ENCODE peak calls at places on chromosomes 6 and 20, in six cellular contexts. One of them, this sample, is unnamed. For H3K4me1, the result is how much of the 10 kb centered on the place peaks cover.

GRCh38 chr20:24696396-24696795 is 227.0 kb downstream of the SYNDIG1 start:
- DNase-seq in psoas muscle: no peak
- DNase-seq in sigmoid colon: peak
- DNase-seq in endothelial cell of umbilical vein: no peak
- DNase-seq in lower lobe of right lung: no peak
- DNase-seq in body of pancreas: no peak
- DNase-seq in this sample: no peak

GRCh38 chr6:44094403-44095242 is 32.6 kb downstream of the MRPL14 start:
- DNase-seq in psoas muscle: no peak
- DNase-seq in sigmoid colon: no peak
- DNase-seq in endothelial cell of umbilical vein: no peak
- DNase-seq in lower lobe of right lung: no peak
- DNase-seq in body of pancreas: peak
- DNase-seq in this sample: peak

GRCh38 chr6:82363368-82364086 is at the start of gene TPBG:
- DNase-seq in psoas muscle: peak
- DNase-seq in sigmoid colon: peak
- DNase-seq in endothelial cell of umbilical vein: peak
- DNase-seq in lower lobe of right lung: peak
- DNase-seq in body of pancreas: peak
- DNase-seq in this sample: peak

GRCh38 chr6:72968704-72969103 is 256.6 kb downstream of the KHDC1L start:
- DNase-seq in psoas muscle: no peak
- DNase-seq in sigmoid colon: no peak
- DNase-seq in endothelial cell of umbilical vein: peak
- DNase-seq in lower lobe of right lung: no peak
- DNase-seq in body of pancreas: no peak
- DNase-seq in this sample: no peak

GRCh38 chr6:74268821-74269600 is 573.0 kb downstream of the CD109 start:
- DNase-seq in psoas muscle: no peak
- DNase-seq in sigmoid colon: no peak
- DNase-seq in endothelial cell of umbilical vein: no peak
- DNase-seq in lower lobe of right lung: no peak
- DNase-seq in body of pancreas: no peak
- DNase-seq in this sample: no peak

GRCh38 chr6:111701146-111701545 is 95.5 kb upstream of the TRAF3IP2 start:
- DNase-seq in psoas muscle: no peak
- DNase-seq in sigmoid colon: no peak
- DNase-seq in endothelial cell of umbilical vein: no peak
- DNase-seq in lower lobe of right lung: no peak
- DNase-seq in body of pancreas: no peak
- DNase-seq in this sample: no peak

GRCh38 chr20:35947489-35947888 is 6.8 kb downstream of the SCAND1 start:
- DNase-seq in psoas muscle: no peak
- DNase-seq in sigmoid colon: no peak
- DNase-seq in endothelial cell of umbilical vein: peak
- DNase-seq in lower lobe of right lung: no peak
- DNase-seq in body of pancreas: peak
- DNase-seq in this sample: peak

GRCh38 chr20:13312300-13312699 is 91.2 kb downstream of the ISM1 start:
- DNase-seq in psoas muscle: no peak
- DNase-seq in sigmoid colon: no peak
- DNase-seq in endothelial cell of umbilical vein: no peak
- DNase-seq in lower lobe of right lung: no peak
- DNase-seq in body of pancreas: no peak
- DNase-seq in this sample: no peak

GRCh38 chr6:127907960-127908640 is 7.2 kb upstream of the THEMIS start:
- DNase-seq in psoas muscle: no peak
- DNase-seq in sigmoid colon: no peak
- DNase-seq in endothelial cell of umbilical vein: no peak
- DNase-seq in lower lobe of right lung: no peak
- DNase-seq in body of pancreas: no peak
- DNase-seq in this sample: no peak

GRCh38 chr6:56335733-56336132 is 88.4 kb upstream of the COL21A1 start:
- DNase-seq in psoas muscle: no peak
- DNase-seq in sigmoid colon: no peak
- DNase-seq in endothelial cell of umbilical vein: peak
- DNase-seq in lower lobe of right lung: no peak
- DNase-seq in body of pancreas: no peak
- DNase-seq in this sample: peak

GRCh38 chr6:26420607-26421235 is 18.6 kb downstream of the BTN3A1 start:
- DNase-seq in psoas muscle: no peak
- DNase-seq in sigmoid colon: no peak
- DNase-seq in endothelial cell of umbilical vein: peak
- DNase-seq in lower lobe of right lung: no peak
- DNase-seq in body of pancreas: no peak
- DNase-seq in this sample: no peak

GRCh38 chr6:157861814-157862213 is 38.8 kb downstream of the SNX9 start:
- DNase-seq in psoas muscle: no peak
- DNase-seq in sigmoid colon: no peak
- DNase-seq in endothelial cell of umbilical vein: peak
- DNase-seq in lower lobe of right lung: no peak
- DNase-seq in body of pancreas: no peak
- DNase-seq in this sample: peak

GRCh38 chr6:57432162-57432561 is 114.7 kb downstream of the PRIM2 start:
- DNase-seq in psoas muscle: no peak
- DNase-seq in sigmoid colon: no peak
- DNase-seq in endothelial cell of umbilical vein: peak
- DNase-seq in lower lobe of right lung: no peak
- DNase-seq in body of pancreas: no peak
- DNase-seq in this sample: no peak

GRCh38 chr6:139922236-139922635 is 547.8 kb upstream of the CITED2 start:
- DNase-seq in psoas muscle: no peak
- DNase-seq in sigmoid colon: no peak
- DNase-seq in endothelial cell of umbilical vein: no peak
- DNase-seq in lower lobe of right lung: no peak
- DNase-seq in body of pancreas: no peak
- DNase-seq in this sample: no peak

GRCh38 chr6:109241199-109241598 is 141.1 kb downstream of the CD164 start:
- DNase-seq in psoas muscle: no peak
- DNase-seq in sigmoid colon: no peak
- DNase-seq in endothelial cell of umbilical vein: no peak
- DNase-seq in lower lobe of right lung: no peak
- DNase-seq in body of pancreas: no peak
- DNase-seq in this sample: no peak

GRCh38 chr6:47534063-47534462 is 56.5 kb downstream of the CD2AP start:
- DNase-seq in psoas muscle: no peak
- DNase-seq in sigmoid colon: no peak
- DNase-seq in endothelial cell of umbilical vein: no peak
- DNase-seq in lower lobe of right lung: no peak
- DNase-seq in body of pancreas: no peak
- DNase-seq in this sample: no peak

GRCh38 chr20:50273601-50274491 is 83.2 kb downstream of the CEBPB start:
- DNase-seq in psoas muscle: peak
- DNase-seq in sigmoid colon: peak
- DNase-seq in endothelial cell of umbilical vein: no peak
- DNase-seq in lower lobe of right lung: no peak
- DNase-seq in body of pancreas: no peak
- DNase-seq in this sample: peak

GRCh38 chr20:37901667-37902503 is 1.0 kb upstream of the VSTM2L start:
- DNase-seq in psoas muscle: no peak
- DNase-seq in sigmoid colon: no peak
- DNase-seq in endothelial cell of umbilical vein: peak
- DNase-seq in lower lobe of right lung: no peak
- DNase-seq in body of pancreas: no peak
- DNase-seq in this sample: peak

GRCh38 chr6:135922170-135922569 is 70.7 kb downstream of the PDE7B start:
- DNase-seq in psoas muscle: no peak
- DNase-seq in sigmoid colon: peak
- DNase-seq in endothelial cell of umbilical vein: peak
- DNase-seq in lower lobe of right lung: no peak
- DNase-seq in body of pancreas: no peak
- DNase-seq in this sample: peak

GRCh38 chr20:47438464-47439381 is 63.0 kb upstream of the NCOA3 start:
- DNase-seq in psoas muscle: no peak
- DNase-seq in sigmoid colon: no peak
- DNase-seq in endothelial cell of umbilical vein: no peak
- DNase-seq in lower lobe of right lung: no peak
- DNase-seq in body of pancreas: no peak
- DNase-seq in this sample: no peak

GRCh38 chr6:14665827-14666724 is 548.5 kb downstream of the CD83 start:
- DNase-seq in psoas muscle: peak
- DNase-seq in sigmoid colon: no peak
- DNase-seq in endothelial cell of umbilical vein: no peak
- DNase-seq in lower lobe of right lung: peak
- DNase-seq in body of pancreas: no peak
- DNase-seq in this sample: peak

GRCh38 chr6:167407239-167408064 is 82.6 kb downstream of the TTLL2 start:
- DNase-seq in psoas muscle: no peak
- DNase-seq in sigmoid colon: no peak
- DNase-seq in endothelial cell of umbilical vein: no peak
- DNase-seq in lower lobe of right lung: no peak
- DNase-seq in body of pancreas: no peak
- DNase-seq in this sample: no peak

GRCh38 chr6:13302291-13302690 is 26.0 kb downstream of the TBC1D7 start:
- DNase-seq in psoas muscle: no peak
- DNase-seq in sigmoid colon: no peak
- DNase-seq in endothelial cell of umbilical vein: no peak
- DNase-seq in lower lobe of right lung: no peak
- DNase-seq in body of pancreas: no peak
- DNase-seq in this sample: no peak

GRCh38 chr20:44187054-44187762 is at the start of gene JPH2:
- DNase-seq in psoas muscle: peak
- DNase-seq in sigmoid colon: peak
- DNase-seq in endothelial cell of umbilical vein: no peak
- DNase-seq in lower lobe of right lung: peak
- DNase-seq in body of pancreas: peak
- DNase-seq in this sample: peak

GRCh38 chr6:33909737-33910136 is 105.9 kb upstream of the MLN start:
- DNase-seq in psoas muscle: no peak
- DNase-seq in sigmoid colon: no peak
- DNase-seq in endothelial cell of umbilical vein: no peak
- DNase-seq in lower lobe of right lung: no peak
- DNase-seq in body of pancreas: no peak
- DNase-seq in this sample: peak
- H3K4me1 ChIP-seq in psoas muscle: under half
- H3K4me1 ChIP-seq in sigmoid colon: under half
- H3K4me1 ChIP-seq in endothelial cell of umbilical vein: under half
- H3K4me1 ChIP-seq in lower lobe of right lung: under half
- H3K4me1 ChIP-seq in body of pancreas: under half
- H3K4me1 ChIP-seq in this sample: under half

DNA sequence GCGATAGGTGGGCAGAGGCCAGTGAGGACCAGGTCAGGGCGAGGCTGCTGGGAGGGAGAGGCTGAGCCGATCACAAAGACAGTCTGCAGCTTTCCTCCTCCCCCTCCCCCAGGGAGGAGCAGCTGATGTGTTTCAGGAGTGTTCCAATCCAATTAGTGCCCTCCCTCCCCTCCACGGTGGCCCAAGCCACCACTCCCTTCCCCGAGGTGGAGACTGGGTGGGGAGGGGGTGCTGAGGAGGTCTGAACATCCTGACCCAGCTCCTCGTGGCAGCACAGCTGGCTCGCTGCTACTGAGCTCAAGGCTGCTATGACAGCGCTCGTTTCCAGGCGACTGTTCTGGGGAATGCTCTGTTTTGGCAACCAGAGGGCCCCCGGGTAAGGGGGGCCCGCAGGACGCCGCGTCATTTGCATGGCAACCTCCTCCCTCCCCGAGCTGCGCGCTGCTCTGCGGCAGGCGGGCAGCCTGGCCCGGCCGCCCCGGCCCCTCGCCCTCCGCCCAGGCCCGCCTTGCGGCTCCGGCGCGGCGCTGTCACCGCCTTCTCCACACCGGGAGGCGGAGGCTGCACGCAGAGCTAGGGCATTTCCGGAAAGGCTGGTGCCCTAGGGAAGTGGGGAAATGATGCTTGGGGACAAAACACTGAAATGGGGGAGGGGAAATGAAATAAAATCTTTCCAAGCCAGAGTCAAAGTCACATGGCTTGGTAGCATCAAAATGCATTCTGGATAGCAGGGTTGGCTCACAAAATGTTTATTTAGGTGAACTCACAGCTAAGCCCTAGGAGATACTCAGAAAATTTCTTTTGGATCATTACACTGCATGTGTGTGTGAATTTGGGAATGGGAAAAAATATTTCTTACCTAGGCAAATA is 67.4 kb upstream of the PIM1 start:
- DNase-seq in psoas muscle: peak
- DNase-seq in sigmoid colon: peak
- DNase-seq in endothelial cell of umbilical vein: peak
- DNase-seq in lower lobe of right lung: peak
- DNase-seq in body of pancreas: peak
- DNase-seq in this sample: peak
- TF ChIP-seq CTCF in psoas muscle: no peak
- TF ChIP-seq CTCF in sigmoid colon: no peak
- TF ChIP-seq CTCF in endothelial cell of umbilical vein: no peak
- TF ChIP-seq CTCF in lower lobe of right lung: no peak
- TF ChIP-seq CTCF in body of pancreas: no peak
- TF ChIP-seq CTCF in this sample: no peak

DNA sequence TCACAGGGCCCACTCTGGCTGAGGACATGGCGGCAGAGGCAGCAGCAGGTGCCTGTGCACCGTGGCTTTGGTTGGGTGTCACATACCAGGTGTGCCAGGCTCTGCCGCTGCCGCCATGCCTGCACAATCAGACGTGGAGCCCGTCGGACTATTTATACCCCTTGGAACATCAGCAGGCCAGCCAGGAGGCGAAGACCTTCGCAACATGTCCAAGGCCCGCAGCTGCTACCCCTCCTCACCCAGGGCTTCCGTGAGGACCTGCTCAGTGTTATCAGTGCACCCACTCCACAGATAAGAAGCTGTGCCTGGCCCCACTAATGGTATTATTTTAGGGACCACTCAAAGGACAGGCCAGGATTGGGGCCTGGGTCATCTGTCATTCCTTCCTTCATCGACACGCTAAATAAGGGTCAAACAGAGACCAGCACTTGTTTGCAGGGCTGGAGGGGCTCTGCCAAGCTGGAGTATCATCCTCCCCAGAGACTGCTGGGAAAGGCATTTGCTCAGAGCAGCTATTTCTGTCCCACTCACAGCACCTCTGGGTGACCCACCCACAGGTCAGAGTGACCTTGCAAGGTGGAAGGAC is 109.2 kb downstream of the BMP7 start:
- DNase-seq in psoas muscle: no peak
- DNase-seq in sigmoid colon: peak
- DNase-seq in endothelial cell of umbilical vein: no peak
- DNase-seq in lower lobe of right lung: no peak
- DNase-seq in body of pancreas: no peak
- DNase-seq in this sample: no peak
- H3K4me3 ChIP-seq in psoas muscle: no peak
- H3K4me3 ChIP-seq in sigmoid colon: no peak
- H3K4me3 ChIP-seq in endothelial cell of umbilical vein: no peak
- H3K4me3 ChIP-seq in lower lobe of right lung: no peak
- H3K4me3 ChIP-seq in body of pancreas: no peak
- H3K4me3 ChIP-seq in this sample: no peak

DNA sequence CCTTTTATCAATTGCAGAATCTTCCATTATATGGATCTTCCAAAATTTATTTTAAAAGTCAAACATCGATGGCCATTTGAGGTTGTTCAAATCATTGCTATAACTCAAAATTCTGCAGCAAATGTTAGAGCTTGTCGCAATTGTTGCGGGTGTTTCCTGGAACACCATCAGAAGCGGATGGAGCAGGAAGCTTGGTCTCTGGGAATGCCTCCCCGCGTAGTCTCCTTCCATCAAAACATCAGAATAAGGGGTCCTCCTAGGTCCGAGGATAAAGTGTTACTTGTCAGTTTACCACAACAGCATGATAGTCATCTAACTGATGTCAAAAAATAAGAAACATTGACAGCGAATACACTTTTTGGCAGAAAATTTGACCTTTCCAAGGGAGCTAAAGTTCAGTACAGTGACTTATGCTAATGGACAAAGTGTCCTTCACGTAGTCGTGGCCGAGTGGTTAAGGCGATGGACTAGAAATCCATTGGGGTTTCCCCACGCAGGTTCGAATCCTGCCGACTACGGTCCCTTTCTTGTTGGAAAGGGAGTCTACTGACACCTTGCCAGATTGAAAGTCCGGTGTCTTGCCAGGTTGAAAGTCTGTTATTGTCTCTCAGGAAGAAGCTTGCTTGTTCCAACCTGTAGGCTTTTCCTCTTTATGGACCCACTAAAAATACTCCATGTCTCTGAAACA is 59.0 kb upstream of the ZNF184 start:
- DNase-seq in psoas muscle: no peak
- DNase-seq in sigmoid colon: no peak
- DNase-seq in endothelial cell of umbilical vein: no peak
- DNase-seq in lower lobe of right lung: no peak
- DNase-seq in body of pancreas: no peak
- DNase-seq in this sample: no peak
- H3K4me1 ChIP-seq in psoas muscle: under half
- H3K4me1 ChIP-seq in sigmoid colon: under half
- H3K4me1 ChIP-seq in endothelial cell of umbilical vein: under half
- H3K4me1 ChIP-seq in lower lobe of right lung: under half
- H3K4me1 ChIP-seq in body of pancreas: under half
- H3K4me1 ChIP-seq in this sample: under half

This sample was measured in osteoblast.